ENCODE peak calls at places on chromosome 20, in ten cellular contexts. Q is islet precursor cell; A is stimulated activated CD4-positive, alpha-beta T cell treated with anti-CD3 and anti-CD28 coated beads, Interleukin-1b, Interleukin-23, amount 100 ng/mL, for 1 hour; E is mucosa of gallbladder; H is upper lobe of right lung; L is BE2C; O is ovary; G is activated CD4-positive, alpha-beta memory T cell treated with anti-CD3 and anti-CD28 coated beads for 36 hours; B is Calu3; V is NCI-H510A treated with DMSO at 0.1 percent for 48 hours. X is an unnamed sample.

GRCh38 chr20:53171065-53171464 is 198.9 kb downstream of the TSHZ2 start:
- DNase-seq in Q (no peak), A (no peak), E (no peak), H (no peak), L (peak), O (no peak), G (no peak), B (no peak), V (no peak), X (no peak)

GRCh38 chr20:51429696-51430095 is 112.8 kb downstream of the NFATC2 start:
- DNase-seq in Q (no peak), A (no peak), E (no peak), H (no peak), L (no peak), O (no peak), G (no peak), B (no peak), V (no peak), X (no peak)

GRCh38 chr20:63664861-63665594 is 6.9 kb downstream of the RTEL1 start:
- DNase-seq in Q (no peak), A (no peak), E (no peak), H (no peak), L (peak), O (peak), G (no peak), B (no peak), V (no peak), X (no peak)

GRCh38 chr20:36153754-36154695 is 515 bp upstream of the EPB41L1 start:
- DNase-seq in Q (peak), A (no peak), E (peak), H (peak), L (peak), O (peak), G (peak), B (peak), V (peak), X (peak)

GRCh38 chr20:61753196-61753942 is 312.3 kb downstream of the TAF4 start:
- DNase-seq in Q (peak), A (no peak), E (no peak), H (no peak), L (no peak), O (no peak), G (no peak), B (peak), V (no peak), X (no peak)

GRCh38 chr20:8305449-8305978 is 173.4 kb downstream of the PLCB1 start:
- DNase-seq in Q (peak), A (peak), E (peak), H (peak), L (peak), O (no peak), G (peak), B (peak), V (peak), X (peak)

GRCh38 chr20:21027569-21027968 is 78.6 kb downstream of the LINC00237 start:
- DNase-seq in Q (peak), A (no peak), E (no peak), H (no peak), L (peak), O (no peak), G (no peak), B (no peak), V (no peak), X (no peak)

GRCh38 chr20:25067102-25067987 is 9.4 kb upstream of the ACSS1 start:
- DNase-seq in Q (no peak), A (no peak), E (no peak), H (peak), L (no peak), O (no peak), G (no peak), B (no peak), V (no peak), X (peak)

GRCh38 chr20:32190608-32191415 is 16.7 kb downstream of the PLAGL2 start:
- DNase-seq in Q (peak), A (no peak), E (no peak), H (no peak), L (no peak), O (no peak), G (peak), B (no peak), V (no peak), X (no peak)

GRCh38 chr20:60268502-60268901 is 310.3 kb downstream of the CDH26 start:
- DNase-seq in Q (no peak), A (no peak), E (no peak), H (no peak), L (no peak), O (no peak), G (no peak), B (no peak), V (no peak), X (no peak)

GRCh38 chr20:63047946-63048345 is 41.2 kb upstream of the BHLHE23 start:
- DNase-seq in Q (no peak), A (no peak), E (no peak), H (no peak), L (no peak), O (no peak), G (no peak), B (no peak), V (no peak), X (peak)

GRCh38 chr20:50237349-50237748 is 46.7 kb downstream of the CEBPB start:
- DNase-seq in Q (no peak), A (no peak), E (no peak), H (no peak), L (no peak), O (no peak), G (no peak), B (peak), V (no peak), X (peak)

GRCh38 chr20:60786686-60787217 is 465.3 kb upstream of the CDH4 start:
- DNase-seq in Q (no peak), A (no peak), E (no peak), H (no peak), L (no peak), O (no peak), G (no peak), B (no peak), V (no peak), X (no peak)

GRCh38 chr20:53343433-53343832 is 250.2 kb downstream of the ZNF217 start:
- DNase-seq in Q (no peak), A (no peak), E (peak), H (no peak), L (no peak), O (no peak), G (no peak), B (no peak), V (no peak), X (no peak)

GRCh38 chr20:47762699-47763098 is 22.6 kb downstream of the SULF2 start:
- DNase-seq in Q (no peak), A (no peak), E (peak), H (no peak), L (peak), O (no peak), G (no peak), B (peak), V (no peak), X (no peak)

GRCh38 chr20:472889-473292 is 10.6 kb upstream of the TBC1D20 start:
- DNase-seq in Q (no peak), A (no peak), E (no peak), H (no peak), L (no peak), O (no peak), G (no peak), B (no peak), V (no peak), X (no peak)

GRCh38 chr20:20014659-20015058 is 2.5 kb upstream of the NAA20 start:
- DNase-seq in Q (no peak), A (no peak), E (no peak), H (no peak), L (no peak), O (no peak), G (peak), B (no peak), V (peak), X (no peak)

GRCh38 chr20:20225325-20225724 is 142.6 kb upstream of the INSM1 start:
- DNase-seq in Q (no peak), A (no peak), E (no peak), H (no peak), L (no peak), O (no peak), G (no peak), B (no peak), V (peak), X (no peak)

GRCh38 chr20:50246367-50247195 is 56.0 kb downstream of the CEBPB start:
- DNase-seq in Q (peak), A (no peak), E (peak), H (no peak), L (no peak), O (no peak), G (no peak), B (peak), V (peak), X (no peak)

GRCh38 chr20:63538204-63539091 is 1.3 kb upstream of the PTK6 start:
- DNase-seq in Q (no peak), A (no peak), E (peak), H (peak), L (no peak), O (no peak), G (peak), B (peak), V (no peak), X (no peak)

GRCh38 chr20:37380864-37381579 is 35.1 kb downstream of the SRC start:
- DNase-seq in Q (peak), A (no peak), E (no peak), H (no peak), L (no peak), O (peak), G (no peak), B (no peak), V (no peak), X (no peak)

GRCh38 chr20:33313686-33314314 is 30.8 kb downstream of the BPIFB1 start:
- DNase-seq in Q (no peak), A (no peak), E (no peak), H (no peak), L (no peak), O (no peak), G (no peak), B (no peak), V (no peak), X (no peak)

GRCh38 chr20:14951707-14952106 is 614.3 kb upstream of the FLRT3 start:
- DNase-seq in Q (peak), A (no peak), E (no peak), H (no peak), L (peak), O (no peak), G (no peak), B (no peak), V (no peak), X (no peak)

GRCh38 chr20:4066551-4066950 is 51.2 kb upstream of the RNF24 start:
- DNase-seq in Q (peak), A (no peak), E (no peak), H (no peak), L (no peak), O (no peak), G (no peak), B (no peak), V (no peak), X (no peak)

GRCh38 chr20:20443509-20443908 is 75.6 kb downstream of the INSM1 start:
- DNase-seq in Q (no peak), A (no peak), E (no peak), H (no peak), L (no peak), O (no peak), G (no peak), B (no peak), V (no peak), X (no peak)

GRCh38 chr20:63062188-63063140 is 55.7 kb upstream of the BHLHE23 start:
- DNase-seq in Q (peak), A (no peak), E (no peak), H (peak), L (no peak), O (no peak), G (no peak), B (no peak), V (no peak), X (peak)

GRCh38 chr20:51600950-51601349 is 58.4 kb upstream of the NFATC2 start:
- DNase-seq in Q (no peak), A (no peak), E (no peak), H (no peak), L (no peak), O (no peak), G (no peak), B (no peak), V (no peak), X (no peak)

GRCh38 chr20:62337558-62338293 is 29.4 kb downstream of the LAMA5 start:
- DNase-seq in Q (no peak), A (no peak), E (no peak), H (no peak), L (no peak), O (no peak), G (no peak), B (no peak), V (no peak), X (no peak)

GRCh38 chr20:38970302-38970701 is 8.2 kb downstream of the DHX35 start:
- DNase-seq in Q (no peak), A (no peak), E (no peak), H (no peak), L (no peak), O (no peak), G (no peak), B (no peak), V (no peak), X (no peak)

GRCh38 chr20:49579874-49580817 is 12.2 kb upstream of the PTGIS start:
- DNase-seq in Q (peak), A (no peak), E (no peak), H (no peak), L (no peak), O (no peak), G (no peak), B (no peak), V (no peak), X (no peak)

GRCh38 chr20:49381558-49382493 is 100.6 kb downstream of the KCNB1 start:
- DNase-seq in Q (no peak), A (no peak), E (peak), H (peak), L (peak), O (peak), G (no peak), B (peak), V (no peak), X (peak)

GRCh38 chr20:63703471-63703975 is 4.3 kb downstream of the ARFRP1 start:
- DNase-seq in Q (peak), A (no peak), E (peak), H (peak), L (peak), O (no peak), G (no peak), B (no peak), V (no peak), X (peak)

GRCh38 chr20:49276895-49277785 is 717 bp downstream of the ZNFX1 start:
- DNase-seq in Q (no peak), A (no peak), E (no peak), H (peak), L (no peak), O (peak), G (peak), B (no peak), V (no peak), X (peak)

GRCh38 chr20:9319687-9320384 is 194.6 kb upstream of the LAMP5 start:
- DNase-seq in Q (no peak), A (no peak), E (no peak), H (no peak), L (no peak), O (no peak), G (no peak), B (no peak), V (peak), X (no peak)

GRCh38 chr20:17645546-17646208 is 36.4 kb downstream of the RRBP1 start:
- DNase-seq in Q (no peak), A (no peak), E (no peak), H (peak), L (no peak), O (peak), G (no peak), B (no peak), V (no peak), X (peak)

GRCh38 chr20:1283522-1284210 is 17.6 kb downstream of the SNPH start:
- DNase-seq in Q (peak), A (no peak), E (no peak), H (no peak), L (no peak), O (no peak), G (no peak), B (no peak), V (no peak), X (peak)

GRCh38 chr20:742156-742555 is 26.1 kb downstream of the SLC52A3 start:
- DNase-seq in Q (no peak), A (no peak), E (no peak), H (no peak), L (no peak), O (no peak), G (no peak), B (no peak), V (no peak), X (no peak)

GRCh38 chr20:11337361-11338130 is 580.1 kb upstream of the BTBD3 start:
- DNase-seq in Q (no peak), A (no peak), E (no peak), H (no peak), L (no peak), O (no peak), G (no peak), B (no peak), V (no peak), X (no peak)